ENCODE peak calls at places on chromosomes 2 and 18, in seven cellular contexts. One of them, this sample, is unnamed.

GRCh38 chr2:164617466-164617865 is 3.8 kb downstream of the GRB14 start:
- DNase-seq in endothelial cell of umbilical vein: peak
- DNase-seq in K562: no peak
- DNase-seq in HepG2: no peak
- DNase-seq in HCT116: no peak
- DNase-seq in A549: no peak
- DNase-seq in H1: no peak
- DNase-seq in this sample: no peak

GRCh38 chr18:49944681-49945080 is 131.3 kb upstream of the ACAA2 start:
- DNase-seq in HCT116: no peak
- DNase-seq in HepG2: no peak
- DNase-seq in K562: peak
- DNase-seq in endothelial cell of umbilical vein: no peak
- DNase-seq in H1: no peak
- DNase-seq in A549: no peak
- DNase-seq in this sample: peak

GRCh38 chr2:73920577-73921545 is 5.8 kb upstream of the DGUOK start:
- DNase-seq in A549: peak
- DNase-seq in K562: peak
- DNase-seq in endothelial cell of umbilical vein: peak
- DNase-seq in HCT116: peak
- DNase-seq in H1: peak
- DNase-seq in HepG2: peak
- DNase-seq in this sample: peak

GRCh38 chr2:94923196-94923595 is 52.0 kb downstream of the TEKT4 start:
- DNase-seq in K562: no peak
- DNase-seq in HCT116: no peak
- DNase-seq in HepG2: no peak
- DNase-seq in H1: no peak
- DNase-seq in A549: no peak
- DNase-seq in endothelial cell of umbilical vein: no peak
- DNase-seq in this sample: no peak

GRCh38 chr2:37870829-37871228 is 54.3 kb upstream of the RMDN2 start:
- DNase-seq in K562: no peak
- DNase-seq in endothelial cell of umbilical vein: peak
- DNase-seq in HCT116: no peak
- DNase-seq in HepG2: no peak
- DNase-seq in A549: no peak
- DNase-seq in H1: no peak
- DNase-seq in this sample: no peak

GRCh38 chr2:113965644-113966043 is 75.8 kb downstream of the ACTR3 start:
- DNase-seq in HCT116: peak
- DNase-seq in A549: no peak
- DNase-seq in H1: peak
- DNase-seq in K562: peak
- DNase-seq in endothelial cell of umbilical vein: peak
- DNase-seq in HepG2: peak
- DNase-seq in this sample: peak

GRCh38 chr2:124580263-124580662 is 555.2 kb downstream of the CNTNAP5 start:
- DNase-seq in A549: no peak
- DNase-seq in H1: no peak
- DNase-seq in endothelial cell of umbilical vein: no peak
- DNase-seq in HCT116: no peak
- DNase-seq in HepG2: no peak
- DNase-seq in K562: no peak
- DNase-seq in this sample: no peak

GRCh38 chr2:47404356-47404755 is 1.4 kb downstream of the MSH2 start:
- DNase-seq in A549: no peak
- DNase-seq in HCT116: no peak
- DNase-seq in HepG2: no peak
- DNase-seq in H1: no peak
- DNase-seq in endothelial cell of umbilical vein: no peak
- DNase-seq in K562: peak
- DNase-seq in this sample: peak

GRCh38 chr2:1045109-1045508 is 94.5 kb downstream of the SNTG2 start:
- DNase-seq in HCT116: no peak
- DNase-seq in A549: no peak
- DNase-seq in H1: no peak
- DNase-seq in endothelial cell of umbilical vein: no peak
- DNase-seq in K562: no peak
- DNase-seq in HepG2: no peak
- DNase-seq in this sample: no peak

GRCh38 chr2:136247204-136247990 is 129.4 kb upstream of the CXCR4 start:
- DNase-seq in endothelial cell of umbilical vein: no peak
- DNase-seq in HepG2: no peak
- DNase-seq in K562: peak
- DNase-seq in A549: no peak
- DNase-seq in H1: no peak
- DNase-seq in HCT116: no peak
- DNase-seq in this sample: peak

GRCh38 chr2:191245869-191246531 is 796 bp downstream of the MYO1B start:
- DNase-seq in H1: peak
- DNase-seq in K562: no peak
- DNase-seq in HepG2: peak
- DNase-seq in HCT116: peak
- DNase-seq in endothelial cell of umbilical vein: peak
- DNase-seq in A549: peak
- DNase-seq in this sample: peak

GRCh38 chr2:70553584-70554337 is at the start of gene TGFA:
- DNase-seq in HCT116: peak
- DNase-seq in endothelial cell of umbilical vein: peak
- DNase-seq in K562: peak
- DNase-seq in H1: peak
- DNase-seq in HepG2: peak
- DNase-seq in A549: peak
- DNase-seq in this sample: peak
- TF ChIP-seq POLR2A in HCT116: peak
- TF ChIP-seq POLR2A in endothelial cell of umbilical vein: no peak
- TF ChIP-seq POLR2A in K562: no peak
- TF ChIP-seq POLR2A in H1: no peak
- TF ChIP-seq POLR2A in HepG2: peak
- TF ChIP-seq POLR2A in A549: peak
- TF ChIP-seq POLR2A in this sample: no peak

GRCh38 chr2:241966671-241967070 is 97.1 kb downstream of the RTP5 start:
- DNase-seq in K562: no peak
- DNase-seq in endothelial cell of umbilical vein: no peak
- DNase-seq in HepG2: no peak
- DNase-seq in A549: no peak
- DNase-seq in H1: no peak
- DNase-seq in HCT116: no peak
- DNase-seq in this sample: no peak
- H3K4me3 ChIP-seq in K562: no peak
- H3K4me3 ChIP-seq in endothelial cell of umbilical vein: no peak
- H3K4me3 ChIP-seq in HepG2: no peak
- H3K4me3 ChIP-seq in A549: no peak
- H3K4me3 ChIP-seq in H1: no peak
- H3K4me3 ChIP-seq in HCT116: no peak
- H3K4me3 ChIP-seq in this sample: peak

GRCh38 chr2:143355814-143356213 is 226.6 kb downstream of the ARHGAP15 start:
- DNase-seq in HepG2: no peak
- DNase-seq in A549: no peak
- DNase-seq in endothelial cell of umbilical vein: no peak
- DNase-seq in K562: no peak
- DNase-seq in H1: no peak
- DNase-seq in HCT116: no peak
- DNase-seq in this sample: peak
- TF ChIP-seq MAX in HepG2: no peak
- TF ChIP-seq MAX in A549: no peak
- TF ChIP-seq MAX in endothelial cell of umbilical vein: no peak
- TF ChIP-seq MAX in K562: no peak
- TF ChIP-seq MAX in H1: no peak
- TF ChIP-seq MAX in HCT116: no peak
- TF ChIP-seq MAX in this sample: no peak

GRCh38 chr2:201116959-201117734 is 1.2 kb downstream of the CFLAR start:
- DNase-seq in H1: no peak
- DNase-seq in K562: peak
- DNase-seq in endothelial cell of umbilical vein: peak
- DNase-seq in HepG2: peak
- DNase-seq in A549: peak
- DNase-seq in HCT116: peak
- DNase-seq in this sample: peak

GRCh38 chr2:201114846-201115245 is 1.1 kb upstream of the CFLAR start:
- DNase-seq in endothelial cell of umbilical vein: peak
- DNase-seq in HepG2: no peak
- DNase-seq in K562: peak
- DNase-seq in H1: no peak
- DNase-seq in HCT116: no peak
- DNase-seq in A549: no peak
- DNase-seq in this sample: no peak

GRCh38 chr2:201118121-201118956 is 2.4 kb downstream of the CFLAR start:
- DNase-seq in HepG2: peak
- DNase-seq in K562: peak
- DNase-seq in A549: peak
- DNase-seq in HCT116: peak
- DNase-seq in endothelial cell of umbilical vein: peak
- DNase-seq in H1: peak
- DNase-seq in this sample: peak

GRCh38 chr2:201114350-201114749 is 1.6 kb upstream of the CFLAR start:
- DNase-seq in K562: no peak
- DNase-seq in HepG2: no peak
- DNase-seq in H1: no peak
- DNase-seq in endothelial cell of umbilical vein: peak
- DNase-seq in A549: no peak
- DNase-seq in HCT116: no peak
- DNase-seq in this sample: no peak

GRCh38 chr2:201116115-201116958 is at the start of gene CFLAR:
- DNase-seq in A549: peak
- DNase-seq in H1: no peak
- DNase-seq in endothelial cell of umbilical vein: peak
- DNase-seq in HCT116: peak
- DNase-seq in K562: peak
- DNase-seq in HepG2: peak
- DNase-seq in this sample: peak
- TF ChIP-seq POLR2A in A549: peak
- TF ChIP-seq POLR2A in H1: no peak
- TF ChIP-seq POLR2A in endothelial cell of umbilical vein: peak
- TF ChIP-seq POLR2A in HCT116: peak
- TF ChIP-seq POLR2A in K562: peak
- TF ChIP-seq POLR2A in HepG2: peak
- TF ChIP-seq POLR2A in this sample: peak

GRCh38 chr18:63137999-63138448 is 181.5 kb downstream of the BCL2 start:
- DNase-seq in HepG2: no peak
- DNase-seq in H1: no peak
- DNase-seq in HCT116: no peak
- DNase-seq in endothelial cell of umbilical vein: peak
- DNase-seq in A549: no peak
- DNase-seq in K562: no peak
- DNase-seq in this sample: no peak
- H3K4me3 ChIP-seq in HepG2: no peak
- H3K4me3 ChIP-seq in H1: no peak
- H3K4me3 ChIP-seq in HCT116: no peak
- H3K4me3 ChIP-seq in endothelial cell of umbilical vein: no peak
- H3K4me3 ChIP-seq in A549: no peak
- H3K4me3 ChIP-seq in K562: no peak
- H3K4me3 ChIP-seq in this sample: no peak

This sample was measured in NB4.